ENCODE peak calls at places on chromosomes 1 and 21, in seven cellular contexts. One of them, this sample, is unnamed.

GRCh38 chr1:5921129-5921528 is 71.1 kb downstream of the NPHP4 start:
- DNase-seq in vagina: peak
- DNase-seq in left ventricle myocardium inferior: no peak
- DNase-seq in fibroblast of mammary gland: no peak
- DNase-seq in psoas muscle: no peak
- DNase-seq in IMR-90: no peak
- DNase-seq in pancreas: peak
- DNase-seq in this sample: no peak

GRCh38 chr1:243253211-243253926 is 1.7 kb downstream of the CEP170 start:
- DNase-seq in fibroblast of mammary gland: no peak
- DNase-seq in psoas muscle: no peak
- DNase-seq in IMR-90: peak
- DNase-seq in left ventricle myocardium inferior: no peak
- DNase-seq in pancreas: no peak
- DNase-seq in vagina: no peak
- DNase-seq in this sample: no peak

GRCh38 chr1:20440785-20441200 is 45.2 kb downstream of the CAMK2N1 start:
- DNase-seq in vagina: no peak
- DNase-seq in left ventricle myocardium inferior: peak
- DNase-seq in psoas muscle: no peak
- DNase-seq in fibroblast of mammary gland: peak
- DNase-seq in pancreas: peak
- DNase-seq in IMR-90: peak
- DNase-seq in this sample: peak

GRCh38 chr21:31900121-31900895 is 27.5 kb downstream of the HUNK start:
- DNase-seq in pancreas: peak
- DNase-seq in left ventricle myocardium inferior: no peak
- DNase-seq in vagina: no peak
- DNase-seq in IMR-90: no peak
- DNase-seq in psoas muscle: no peak
- DNase-seq in fibroblast of mammary gland: no peak
- DNase-seq in this sample: no peak

GRCh38 chr1:237482777-237483176 is 407.9 kb downstream of the ZP4 start:
- DNase-seq in vagina: no peak
- DNase-seq in fibroblast of mammary gland: no peak
- DNase-seq in psoas muscle: no peak
- DNase-seq in IMR-90: no peak
- DNase-seq in left ventricle myocardium inferior: no peak
- DNase-seq in pancreas: no peak
- DNase-seq in this sample: no peak

GRCh38 chr1:1757422-1758058 is 20.7 kb downstream of the NADK start:
- DNase-seq in fibroblast of mammary gland: no peak
- DNase-seq in vagina: no peak
- DNase-seq in psoas muscle: no peak
- DNase-seq in pancreas: no peak
- DNase-seq in IMR-90: no peak
- DNase-seq in left ventricle myocardium inferior: no peak
- DNase-seq in this sample: no peak

GRCh38 chr1:188023206-188023605 is 1194.5 kb downstream of the PLA2G4A start:
- DNase-seq in IMR-90: peak
- DNase-seq in fibroblast of mammary gland: peak
- DNase-seq in pancreas: no peak
- DNase-seq in vagina: no peak
- DNase-seq in left ventricle myocardium inferior: no peak
- DNase-seq in psoas muscle: no peak
- DNase-seq in this sample: peak

GRCh38 chr1:113219377-113219776 is 146.4 kb downstream of the LRIG2 start:
- DNase-seq in fibroblast of mammary gland: no peak
- DNase-seq in psoas muscle: no peak
- DNase-seq in vagina: no peak
- DNase-seq in pancreas: no peak
- DNase-seq in left ventricle myocardium inferior: no peak
- DNase-seq in IMR-90: no peak
- DNase-seq in this sample: no peak

GRCh38 chr1:15627343-15627988 is 10.2 kb downstream of the DDI2 start:
- DNase-seq in pancreas: no peak
- DNase-seq in vagina: no peak
- DNase-seq in fibroblast of mammary gland: peak
- DNase-seq in IMR-90: peak
- DNase-seq in left ventricle myocardium inferior: no peak
- DNase-seq in psoas muscle: no peak
- DNase-seq in this sample: no peak

GRCh38 chr21:29640233-29640554 is 299.6 kb downstream of the GRIK1 start:
- DNase-seq in vagina: no peak
- DNase-seq in pancreas: no peak
- DNase-seq in psoas muscle: no peak
- DNase-seq in fibroblast of mammary gland: peak
- DNase-seq in IMR-90: no peak
- DNase-seq in left ventricle myocardium inferior: no peak
- DNase-seq in this sample: no peak

GRCh38 chr21:44957047-44957831 is 17.4 kb downstream of the SLX9 start:
- DNase-seq in pancreas: no peak
- DNase-seq in psoas muscle: no peak
- DNase-seq in IMR-90: no peak
- DNase-seq in fibroblast of mammary gland: no peak
- DNase-seq in left ventricle myocardium inferior: no peak
- DNase-seq in vagina: no peak
- DNase-seq in this sample: no peak

GRCh38 chr1:116910379-116911165 is 856 bp downstream of the PTGFRN start:
- DNase-seq in pancreas: peak
- DNase-seq in fibroblast of mammary gland: no peak
- DNase-seq in left ventricle myocardium inferior: peak
- DNase-seq in psoas muscle: peak
- DNase-seq in IMR-90: no peak
- DNase-seq in vagina: peak
- DNase-seq in this sample: peak

GRCh38 chr1:155093938-155094621 is 15.4 kb downstream of the EFNA3 start:
- DNase-seq in IMR-90: peak
- DNase-seq in psoas muscle: no peak
- DNase-seq in pancreas: no peak
- DNase-seq in left ventricle myocardium inferior: no peak
- DNase-seq in fibroblast of mammary gland: peak
- DNase-seq in vagina: no peak
- DNase-seq in this sample: peak

GRCh38 chr1:33097137-33097611 is 16.2 kb downstream of the AZIN2 start:
- DNase-seq in left ventricle myocardium inferior: no peak
- DNase-seq in pancreas: no peak
- DNase-seq in IMR-90: peak
- DNase-seq in fibroblast of mammary gland: peak
- DNase-seq in psoas muscle: no peak
- DNase-seq in vagina: no peak
- DNase-seq in this sample: no peak

GRCh38 chr1:167412072-167412471 is 106.3 kb downstream of the CD247 start:
- DNase-seq in fibroblast of mammary gland: no peak
- DNase-seq in vagina: no peak
- DNase-seq in IMR-90: no peak
- DNase-seq in psoas muscle: no peak
- DNase-seq in left ventricle myocardium inferior: no peak
- DNase-seq in pancreas: peak
- DNase-seq in this sample: no peak

GRCh38 chr1:236066828-236067386 is 2.0 kb upstream of the NID1 start:
- DNase-seq in left ventricle myocardium inferior: peak
- DNase-seq in vagina: no peak
- DNase-seq in pancreas: no peak
- DNase-seq in IMR-90: no peak
- DNase-seq in fibroblast of mammary gland: no peak
- DNase-seq in psoas muscle: peak
- DNase-seq in this sample: no peak

GRCh38 chr1:236066054-236066453 is 1.2 kb upstream of the NID1 start:
- DNase-seq in psoas muscle: no peak
- DNase-seq in fibroblast of mammary gland: no peak
- DNase-seq in pancreas: no peak
- DNase-seq in vagina: no peak
- DNase-seq in left ventricle myocardium inferior: no peak
- DNase-seq in IMR-90: no peak
- DNase-seq in this sample: no peak

GRCh38 chr1:236063919-236064673 is 794 bp downstream of the NID1 start:
- DNase-seq in IMR-90: peak
- DNase-seq in left ventricle myocardium inferior: peak
- DNase-seq in pancreas: peak
- DNase-seq in fibroblast of mammary gland: peak
- DNase-seq in psoas muscle: peak
- DNase-seq in vagina: no peak
- DNase-seq in this sample: peak

GRCh38 chr1:236064674-236065508 is at the start of gene NID1:
- DNase-seq in psoas muscle: peak
- DNase-seq in vagina: no peak
- DNase-seq in fibroblast of mammary gland: peak
- DNase-seq in pancreas: peak
- DNase-seq in IMR-90: peak
- DNase-seq in left ventricle myocardium inferior: peak
- DNase-seq in this sample: peak

GRCh38 chr1:236065509-236066005 is 667 bp upstream of the NID1 start:
- DNase-seq in fibroblast of mammary gland: no peak
- DNase-seq in IMR-90: no peak
- DNase-seq in pancreas: no peak
- DNase-seq in left ventricle myocardium inferior: no peak
- DNase-seq in vagina: no peak
- DNase-seq in psoas muscle: no peak
- DNase-seq in this sample: no peak
- TF ChIP-seq CTCF in fibroblast of mammary gland: no peak
- TF ChIP-seq CTCF in IMR-90: no peak
- TF ChIP-seq CTCF in pancreas: no peak
- TF ChIP-seq CTCF in left ventricle myocardium inferior: no peak
- TF ChIP-seq CTCF in vagina: no peak
- TF ChIP-seq CTCF in psoas muscle: no peak
- TF ChIP-seq CTCF in this sample: no peak

DNA sequence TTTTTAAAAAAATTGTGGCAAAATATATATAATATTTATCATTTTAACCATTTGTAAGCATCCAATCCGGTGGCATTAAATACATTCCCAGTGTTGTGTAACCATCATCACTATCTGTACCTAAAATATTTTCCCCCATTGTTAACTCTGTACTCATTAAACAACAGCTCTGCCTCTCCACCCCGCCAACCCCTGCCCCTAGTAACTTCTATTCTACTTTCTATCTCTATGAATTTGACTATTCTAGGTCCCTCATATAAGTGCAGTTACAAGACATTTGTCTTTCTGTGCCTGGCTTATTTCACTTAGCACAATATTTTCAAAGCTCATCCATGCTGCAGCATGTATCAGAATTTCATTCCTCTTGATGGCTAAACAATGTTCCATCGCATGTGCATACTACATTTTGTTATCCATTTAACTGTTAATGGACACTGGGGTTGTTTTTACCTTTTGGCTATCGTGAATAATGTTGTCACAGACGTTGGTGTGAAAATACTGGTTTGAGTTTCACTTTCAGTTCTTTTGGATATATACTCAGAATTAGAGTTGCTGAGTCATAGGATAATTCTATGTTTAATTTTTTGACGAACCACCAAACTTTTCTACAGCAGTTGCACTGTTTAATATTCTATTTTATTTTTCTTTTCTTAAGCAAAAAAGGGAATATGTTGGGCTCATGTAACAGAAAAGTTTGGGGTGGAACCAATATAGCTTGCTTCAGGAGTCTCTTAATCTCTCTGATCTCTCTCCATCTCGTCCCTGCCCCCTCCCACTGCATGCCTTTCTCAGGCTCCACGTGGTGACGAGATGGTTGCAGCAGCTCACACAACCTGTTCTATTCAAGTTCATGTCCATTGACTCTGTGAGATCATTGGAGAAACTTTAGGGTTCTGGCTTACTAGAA is 25.2 kb upstream of the RCAN1 start:
- DNase-seq in pancreas: no peak
- DNase-seq in fibroblast of mammary gland: peak
- DNase-seq in vagina: no peak
- DNase-seq in left ventricle myocardium inferior: no peak
- DNase-seq in psoas muscle: no peak
- DNase-seq in IMR-90: peak
- DNase-seq in this sample: peak
- H3K4me3 ChIP-seq in pancreas: no peak
- H3K4me3 ChIP-seq in fibroblast of mammary gland: no peak
- H3K4me3 ChIP-seq in vagina: no peak
- H3K4me3 ChIP-seq in left ventricle myocardium inferior: no peak
- H3K4me3 ChIP-seq in psoas muscle: no peak
- H3K4me3 ChIP-seq in IMR-90: no peak
- H3K4me3 ChIP-seq in this sample: no peak

GRCh38 chr1:156480411-156481192 is 20.0 kb downstream of the MEF2D start:
- DNase-seq in vagina: no peak
- DNase-seq in psoas muscle: peak
- DNase-seq in fibroblast of mammary gland: peak
- DNase-seq in left ventricle myocardium inferior: peak
- DNase-seq in pancreas: no peak
- DNase-seq in IMR-90: peak
- DNase-seq in this sample: peak

GRCh38 chr1:156479093-156480014 is 21.2 kb downstream of the MEF2D start:
- DNase-seq in IMR-90: no peak
- DNase-seq in fibroblast of mammary gland: no peak
- DNase-seq in pancreas: no peak
- DNase-seq in left ventricle myocardium inferior: no peak
- DNase-seq in psoas muscle: peak
- DNase-seq in vagina: no peak
- DNase-seq in this sample: no peak

GRCh38 chr1:156478250-156478627 is 22.3 kb downstream of the MEF2D start:
- DNase-seq in pancreas: no peak
- DNase-seq in fibroblast of mammary gland: no peak
- DNase-seq in left ventricle myocardium inferior: no peak
- DNase-seq in psoas muscle: peak
- DNase-seq in IMR-90: no peak
- DNase-seq in vagina: no peak
- DNase-seq in this sample: no peak

GRCh38 chr1:156481527-156481926 is 19.0 kb downstream of the MEF2D start:
- DNase-seq in pancreas: no peak
- DNase-seq in left ventricle myocardium inferior: no peak
- DNase-seq in vagina: no peak
- DNase-seq in psoas muscle: no peak
- DNase-seq in fibroblast of mammary gland: no peak
- DNase-seq in IMR-90: no peak
- DNase-seq in this sample: no peak

GRCh38 chr1:156480015-156480368 is 20.6 kb downstream of the MEF2D start:
- DNase-seq in psoas muscle: no peak
- DNase-seq in IMR-90: no peak
- DNase-seq in vagina: no peak
- DNase-seq in left ventricle myocardium inferior: no peak
- DNase-seq in pancreas: no peak
- DNase-seq in fibroblast of mammary gland: no peak
- DNase-seq in this sample: no peak
- TF ChIP-seq CTCF in psoas muscle: no peak
- TF ChIP-seq CTCF in IMR-90: peak
- TF ChIP-seq CTCF in vagina: no peak
- TF ChIP-seq CTCF in left ventricle myocardium inferior: peak
- TF ChIP-seq CTCF in pancreas: no peak
- TF ChIP-seq CTCF in fibroblast of mammary gland: peak
- TF ChIP-seq CTCF in this sample: peak

DNA sequence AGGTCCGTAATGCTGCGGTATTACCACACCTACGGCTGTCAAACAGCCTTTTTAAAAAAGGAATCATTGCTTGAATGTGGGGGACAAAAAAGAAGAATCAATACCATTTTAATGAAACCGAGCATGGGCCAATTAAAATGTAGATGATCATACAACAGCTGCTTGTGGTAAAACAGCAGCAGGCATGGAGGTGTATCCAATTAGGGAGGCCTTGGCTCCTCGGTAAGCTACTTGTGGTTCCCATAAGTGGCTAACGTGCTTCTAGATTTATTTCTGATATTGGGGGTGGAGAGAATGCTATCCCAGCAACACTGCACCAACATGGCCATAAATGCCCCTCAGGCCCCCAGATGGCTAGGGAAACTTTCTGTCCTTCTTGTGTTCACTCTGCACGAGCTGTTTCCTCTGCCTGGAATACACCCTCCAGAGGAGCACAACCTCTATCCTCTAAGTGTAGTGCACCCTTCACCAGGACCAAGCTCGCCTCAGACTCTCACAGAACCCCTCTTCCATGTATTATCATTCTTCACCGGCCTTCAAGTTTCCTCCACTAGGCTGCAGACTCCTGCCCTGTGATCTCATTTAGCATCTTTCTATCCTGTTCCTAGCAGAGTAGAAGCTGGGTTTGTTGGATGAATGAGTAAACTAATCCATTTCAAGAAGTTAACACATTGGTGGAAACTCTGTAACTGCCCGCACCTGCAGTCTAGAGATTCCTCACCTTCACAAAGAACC is 1.6 kb downstream of the PTPN14 start:
- DNase-seq in left ventricle myocardium inferior: no peak
- DNase-seq in psoas muscle: no peak
- DNase-seq in vagina: no peak
- DNase-seq in fibroblast of mammary gland: peak
- DNase-seq in pancreas: no peak
- DNase-seq in IMR-90: peak
- DNase-seq in this sample: peak
- H3K4me3 ChIP-seq in left ventricle myocardium inferior: peak
- H3K4me3 ChIP-seq in psoas muscle: peak
- H3K4me3 ChIP-seq in vagina: peak
- H3K4me3 ChIP-seq in fibroblast of mammary gland: peak
- H3K4me3 ChIP-seq in pancreas: no peak
- H3K4me3 ChIP-seq in IMR-90: peak
- H3K4me3 ChIP-seq in this sample: peak